ENCODE peak calls at places on chromosomes 6 and 20, in eight cellular contexts. One of them, this sample, is unnamed.
A peak's percentile ranks its signal among the peaks of the same experiment; 100 is the strongest.

GRCh38 chr6:149895702-149896310 is 2.1 kb downstream of the RAET1E start:
- DNase-seq in CD8-positive, alpha-beta T cell: peak; percentile 41
- DNase-seq in SK-N-SH: peak; percentile 44
- DNase-seq in colonic mucosa: peak; percentile 40
- DNase-seq in MCF 10A: peak; percentile 92
- DNase-seq in neural progenitor cell: no peak
- DNase-seq in Calu3: peak; percentile 52
- DNase-seq in tibial artery: peak; percentile 67
- DNase-seq in this sample: no peak

GRCh38 chr20:56391037-56391436 is 978 bp downstream of the AURKA start:
- DNase-seq in Calu3: no peak
- DNase-seq in CD8-positive, alpha-beta T cell: no peak
- DNase-seq in MCF 10A: no peak
- DNase-seq in neural progenitor cell: no peak
- DNase-seq in colonic mucosa: no peak
- DNase-seq in tibial artery: no peak
- DNase-seq in SK-N-SH: no peak
- DNase-seq in this sample: no peak

GRCh38 chr6:89950446-89950845 is 56.2 kb downstream of the GJA10 start:
- DNase-seq in colonic mucosa: no peak
- DNase-seq in Calu3: no peak
- DNase-seq in neural progenitor cell: no peak
- DNase-seq in CD8-positive, alpha-beta T cell: no peak
- DNase-seq in MCF 10A: no peak
- DNase-seq in SK-N-SH: no peak
- DNase-seq in tibial artery: no peak
- DNase-seq in this sample: no peak

GRCh38 chr20:47118201-47118600 is 223.6 kb downstream of the EYA2 start:
- DNase-seq in MCF 10A: no peak
- DNase-seq in tibial artery: no peak
- DNase-seq in CD8-positive, alpha-beta T cell: no peak
- DNase-seq in colonic mucosa: no peak
- DNase-seq in Calu3: no peak
- DNase-seq in neural progenitor cell: peak; percentile 54
- DNase-seq in SK-N-SH: no peak
- DNase-seq in this sample: no peak

GRCh38 chr20:36988494-36988966 is 37.0 kb upstream of the SAMHD1 start:
- DNase-seq in neural progenitor cell: no peak
- DNase-seq in tibial artery: no peak
- DNase-seq in MCF 10A: peak; percentile 38
- DNase-seq in Calu3: no peak
- DNase-seq in SK-N-SH: no peak
- DNase-seq in colonic mucosa: no peak
- DNase-seq in CD8-positive, alpha-beta T cell: no peak
- DNase-seq in this sample: no peak

GRCh38 chr6:116392158-116393032 is 21.6 kb downstream of the DSE start:
- DNase-seq in tibial artery: no peak
- DNase-seq in CD8-positive, alpha-beta T cell: no peak
- DNase-seq in SK-N-SH: no peak
- DNase-seq in neural progenitor cell: no peak
- DNase-seq in colonic mucosa: no peak
- DNase-seq in Calu3: no peak
- DNase-seq in MCF 10A: peak; percentile 26
- DNase-seq in this sample: no peak

GRCh38 chr6:82980086-82980485 is 85.6 kb downstream of the UBE3D start:
- DNase-seq in Calu3: no peak
- DNase-seq in SK-N-SH: no peak
- DNase-seq in tibial artery: no peak
- DNase-seq in neural progenitor cell: no peak
- DNase-seq in colonic mucosa: no peak
- DNase-seq in CD8-positive, alpha-beta T cell: no peak
- DNase-seq in MCF 10A: peak; percentile 53
- DNase-seq in this sample: no peak

GRCh38 chr6:44064089-44064947 is 62.9 kb downstream of the MRPL14 start:
- DNase-seq in Calu3: peak; percentile 88
- DNase-seq in tibial artery: peak; percentile 80
- DNase-seq in MCF 10A: peak; percentile 91
- DNase-seq in colonic mucosa: no peak
- DNase-seq in SK-N-SH: no peak
- DNase-seq in neural progenitor cell: peak; percentile 31
- DNase-seq in CD8-positive, alpha-beta T cell: no peak
- DNase-seq in this sample: no peak

GRCh38 chr20:2246081-2246491 is 49.7 kb upstream of the TGM3 start:
- DNase-seq in neural progenitor cell: peak; percentile 63
- DNase-seq in colonic mucosa: no peak
- DNase-seq in SK-N-SH: no peak
- DNase-seq in Calu3: no peak
- DNase-seq in tibial artery: no peak
- DNase-seq in CD8-positive, alpha-beta T cell: no peak
- DNase-seq in MCF 10A: no peak
- DNase-seq in this sample: no peak

GRCh38 chr6:18293192-18293904 is 29.0 kb upstream of the DEK start:
- DNase-seq in tibial artery: no peak
- DNase-seq in MCF 10A: peak; percentile 27
- DNase-seq in Calu3: no peak
- DNase-seq in SK-N-SH: no peak
- DNase-seq in neural progenitor cell: no peak
- DNase-seq in colonic mucosa: peak; percentile 47
- DNase-seq in CD8-positive, alpha-beta T cell: no peak
- DNase-seq in this sample: no peak

GRCh38 chr20:5749512-5750490 is at the start of gene SHLD1:
- DNase-seq in tibial artery: peak; percentile 87
- DNase-seq in neural progenitor cell: peak; percentile 89
- DNase-seq in Calu3: peak; percentile 62
- DNase-seq in colonic mucosa: peak; percentile 84
- DNase-seq in SK-N-SH: peak; percentile 82
- DNase-seq in CD8-positive, alpha-beta T cell: peak; percentile 78
- DNase-seq in MCF 10A: peak; percentile 85
- DNase-seq in this sample: peak; percentile 78

GRCh38 chr6:36924131-36924530 is 30.4 kb upstream of the PI16 start:
- DNase-seq in CD8-positive, alpha-beta T cell: no peak
- DNase-seq in SK-N-SH: no peak
- DNase-seq in MCF 10A: no peak
- DNase-seq in tibial artery: no peak
- DNase-seq in colonic mucosa: no peak
- DNase-seq in neural progenitor cell: no peak
- DNase-seq in Calu3: no peak
- DNase-seq in this sample: no peak

GRCh38 chr20:653110-653589 is at the start of gene SRXN1:
- DNase-seq in tibial artery: peak; percentile 94
- DNase-seq in SK-N-SH: peak; percentile 97
- DNase-seq in colonic mucosa: peak; percentile 89
- DNase-seq in CD8-positive, alpha-beta T cell: peak; percentile 79
- DNase-seq in MCF 10A: peak; percentile 93
- DNase-seq in neural progenitor cell: peak; percentile 96
- DNase-seq in Calu3: peak; percentile 91
- DNase-seq in this sample: peak; percentile 91

GRCh38 chr20:653590-654426 is 808 bp upstream of the SRXN1 start:
- DNase-seq in SK-N-SH: no peak
- DNase-seq in Calu3: no peak
- DNase-seq in tibial artery: no peak
- DNase-seq in CD8-positive, alpha-beta T cell: no peak
- DNase-seq in colonic mucosa: peak; percentile 30
- DNase-seq in MCF 10A: no peak
- DNase-seq in neural progenitor cell: no peak
- DNase-seq in this sample: no peak

GRCh38 chr20:652611-653109 is 340 bp downstream of the SRXN1 start:
- DNase-seq in Calu3: peak; percentile 20
- DNase-seq in CD8-positive, alpha-beta T cell: no peak
- DNase-seq in tibial artery: no peak
- DNase-seq in colonic mucosa: peak; percentile 37
- DNase-seq in MCF 10A: peak; percentile 31
- DNase-seq in neural progenitor cell: no peak
- DNase-seq in SK-N-SH: no peak
- DNase-seq in this sample: no peak

GRCh38 chr20:655730-656624 is 3.0 kb upstream of the SRXN1 start:
- DNase-seq in Calu3: no peak
- DNase-seq in MCF 10A: no peak
- DNase-seq in colonic mucosa: no peak
- DNase-seq in tibial artery: no peak
- DNase-seq in SK-N-SH: no peak
- DNase-seq in CD8-positive, alpha-beta T cell: no peak
- DNase-seq in neural progenitor cell: no peak
- DNase-seq in this sample: no peak

DNA sequence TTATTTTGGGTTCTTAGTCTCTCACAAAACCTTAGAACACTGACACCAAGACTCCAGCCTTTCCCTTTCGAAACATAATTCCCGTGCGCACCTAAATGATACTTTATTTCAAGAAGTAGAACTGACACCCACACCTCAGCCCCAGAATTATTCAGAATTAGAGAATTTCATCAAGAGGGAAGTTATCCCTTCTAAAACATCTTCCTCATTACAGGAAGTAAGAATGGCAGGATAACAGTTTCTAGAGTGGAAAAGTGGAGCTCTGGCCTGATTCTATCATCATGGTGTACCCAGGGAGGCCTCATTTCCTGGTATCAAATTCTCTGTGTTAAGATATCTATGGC is 1.4 kb upstream of the SRXN1 start:
- DNase-seq in MCF 10A: no peak
- DNase-seq in CD8-positive, alpha-beta T cell: no peak
- DNase-seq in Calu3: no peak
- DNase-seq in SK-N-SH: no peak
- DNase-seq in colonic mucosa: no peak
- DNase-seq in neural progenitor cell: no peak
- DNase-seq in tibial artery: no peak
- DNase-seq in this sample: no peak
- TF ChIP-seq CTCF in MCF 10A: no peak
- TF ChIP-seq CTCF in CD8-positive, alpha-beta T cell: no peak
- TF ChIP-seq CTCF in Calu3: no peak
- TF ChIP-seq CTCF in SK-N-SH: no peak
- TF ChIP-seq CTCF in colonic mucosa: no peak
- TF ChIP-seq CTCF in neural progenitor cell: no peak
- TF ChIP-seq CTCF in tibial artery: no peak
- TF ChIP-seq CTCF in this sample: no peak

DNA sequence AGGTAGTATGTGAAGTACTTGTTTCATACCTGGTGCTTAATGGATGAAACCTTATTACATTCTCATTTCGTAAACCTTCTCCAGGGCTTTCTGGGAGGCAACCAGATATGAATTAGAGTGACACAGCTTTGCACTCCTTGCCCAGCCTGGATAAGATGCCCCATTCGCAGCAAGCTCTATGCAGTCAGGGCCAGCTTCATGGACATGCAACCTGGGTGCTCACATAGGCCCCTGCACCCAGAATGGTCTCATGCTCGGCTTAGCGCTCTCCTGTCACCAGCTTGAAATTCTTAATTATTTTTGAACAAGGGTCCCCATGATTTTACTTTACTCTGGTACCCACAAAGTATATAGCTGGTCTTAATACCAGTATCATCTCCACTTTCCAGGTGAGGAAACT is 11.3 kb upstream of the PTGIS start:
- DNase-seq in neural progenitor cell: no peak
- DNase-seq in Calu3: no peak
- DNase-seq in tibial artery: peak; percentile 21
- DNase-seq in colonic mucosa: no peak
- DNase-seq in SK-N-SH: no peak
- DNase-seq in CD8-positive, alpha-beta T cell: no peak
- DNase-seq in MCF 10A: no peak
- DNase-seq in this sample: no peak
- TF ChIP-seq CTCF in neural progenitor cell: no peak
- TF ChIP-seq CTCF in Calu3: no peak
- TF ChIP-seq CTCF in tibial artery: no peak
- TF ChIP-seq CTCF in colonic mucosa: no peak
- TF ChIP-seq CTCF in SK-N-SH: no peak
- TF ChIP-seq CTCF in CD8-positive, alpha-beta T cell: no peak
- TF ChIP-seq CTCF in MCF 10A: no peak
- TF ChIP-seq CTCF in this sample: no peak

GRCh38 chr20:52760791-52761190 is 211.4 kb upstream of the TSHZ2 start:
- DNase-seq in neural progenitor cell: no peak
- DNase-seq in SK-N-SH: no peak
- DNase-seq in CD8-positive, alpha-beta T cell: no peak
- DNase-seq in Calu3: no peak
- DNase-seq in MCF 10A: no peak
- DNase-seq in tibial artery: no peak
- DNase-seq in colonic mucosa: no peak
- DNase-seq in this sample: no peak
- TF ChIP-seq CTCF in neural progenitor cell: peak; percentile 15
- TF ChIP-seq CTCF in SK-N-SH: no peak
- TF ChIP-seq CTCF in CD8-positive, alpha-beta T cell: no peak
- TF ChIP-seq CTCF in Calu3: no peak
- TF ChIP-seq CTCF in MCF 10A: no peak
- TF ChIP-seq CTCF in tibial artery: no peak
- TF ChIP-seq CTCF in colonic mucosa: no peak
- TF ChIP-seq CTCF in this sample: no peak

GRCh38 chr6:151447237-151447636 is 4.7 kb downstream of the RMND1 start:
- DNase-seq in tibial artery: no peak
- DNase-seq in SK-N-SH: no peak
- DNase-seq in Calu3: no peak
- DNase-seq in neural progenitor cell: no peak
- DNase-seq in colonic mucosa: no peak
- DNase-seq in CD8-positive, alpha-beta T cell: no peak
- DNase-seq in MCF 10A: no peak
- DNase-seq in this sample: no peak

GRCh38 chr6:151451950-151452749 is at the start of gene RMND1:
- DNase-seq in SK-N-SH: peak; percentile 97
- DNase-seq in CD8-positive, alpha-beta T cell: peak; percentile 98
- DNase-seq in neural progenitor cell: peak; percentile 100
- DNase-seq in colonic mucosa: peak; percentile 100
- DNase-seq in tibial artery: peak; percentile 100
- DNase-seq in MCF 10A: peak; percentile 100
- DNase-seq in Calu3: peak; percentile 96
- DNase-seq in this sample: peak; percentile 99

GRCh38 chr6:151445482-151445881 is 6.4 kb downstream of the RMND1 start:
- DNase-seq in CD8-positive, alpha-beta T cell: no peak
- DNase-seq in colonic mucosa: no peak
- DNase-seq in SK-N-SH: no peak
- DNase-seq in Calu3: no peak
- DNase-seq in tibial artery: no peak
- DNase-seq in MCF 10A: no peak
- DNase-seq in neural progenitor cell: no peak
- DNase-seq in this sample: no peak

GRCh38 chr6:151451417-151451949 is 443 bp downstream of the RMND1 start:
- DNase-seq in SK-N-SH: no peak
- DNase-seq in neural progenitor cell: no peak
- DNase-seq in MCF 10A: no peak
- DNase-seq in CD8-positive, alpha-beta T cell: no peak
- DNase-seq in Calu3: no peak
- DNase-seq in tibial artery: no peak
- DNase-seq in colonic mucosa: no peak
- DNase-seq in this sample: no peak

GRCh38 chr6:151448623-151449022 is 3.3 kb downstream of the RMND1 start:
- DNase-seq in CD8-positive, alpha-beta T cell: no peak
- DNase-seq in MCF 10A: no peak
- DNase-seq in Calu3: no peak
- DNase-seq in colonic mucosa: no peak
- DNase-seq in tibial artery: no peak
- DNase-seq in neural progenitor cell: peak; percentile 9
- DNase-seq in SK-N-SH: no peak
- DNase-seq in this sample: no peak
- TF ChIP-seq CTCF in CD8-positive, alpha-beta T cell: no peak
- TF ChIP-seq CTCF in MCF 10A: no peak
- TF ChIP-seq CTCF in Calu3: no peak
- TF ChIP-seq CTCF in colonic mucosa: no peak
- TF ChIP-seq CTCF in tibial artery: no peak
- TF ChIP-seq CTCF in neural progenitor cell: no peak
- TF ChIP-seq CTCF in SK-N-SH: no peak
- TF ChIP-seq CTCF in this sample: peak; percentile 9

GRCh38 chr20:49323622-49324238 is 45.9 kb upstream of the ZNFX1 start:
- DNase-seq in MCF 10A: peak; percentile 76
- DNase-seq in SK-N-SH: peak; percentile 41
- DNase-seq in colonic mucosa: no peak
- DNase-seq in tibial artery: no peak
- DNase-seq in neural progenitor cell: no peak
- DNase-seq in CD8-positive, alpha-beta T cell: peak; percentile 14
- DNase-seq in Calu3: peak; percentile 56
- DNase-seq in this sample: no peak
- TF ChIP-seq CTCF in MCF 10A: peak; percentile 35
- TF ChIP-seq CTCF in SK-N-SH: peak; percentile 56
- TF ChIP-seq CTCF in colonic mucosa: no peak
- TF ChIP-seq CTCF in tibial artery: peak; percentile 12
- TF ChIP-seq CTCF in neural progenitor cell: no peak
- TF ChIP-seq CTCF in CD8-positive, alpha-beta T cell: peak; percentile 33
- TF ChIP-seq CTCF in Calu3: no peak
- TF ChIP-seq CTCF in this sample: no peak

This sample was measured in glutamatergic neuron.